ENCODE peak calls at places on chromosomes 11 and 22, in five cellular contexts. D is IMR-90, B is endodermal cell, T is H9, C is cardiac muscle cell. I is an unnamed sample. For H3K4me1, the result is how much of the 10 kb centered on the place peaks cover.

GRCh38 chr11:13143486-13144297 is 133.9 kb upstream of the BMAL1 start:
- DNase-seq in D (no peak), B (no peak), T (no peak), C (no peak), I (no peak)

GRCh38 chr11:132405728-132406127 is 1035.3 kb downstream of the NTM start:
- DNase-seq in D (no peak), B (peak), T (peak), C (no peak), I (no peak)

GRCh38 chr22:37378642-37379058 is 48.6 kb downstream of the ELFN2 start:
- DNase-seq in D (no peak), B (no peak), T (no peak), C (no peak), I (no peak)

GRCh38 chr11:93073026-93073425 is 103.6 kb downstream of the MTNR1B start:
- DNase-seq in D (no peak), B (peak), T (peak), C (no peak), I (no peak)

GRCh38 chr11:123072279-123072678 is 10.3 kb upstream of the HSPA8 start:
- DNase-seq in D (no peak), B (no peak), T (no peak), C (no peak), I (no peak)

GRCh38 chr11:78835646-78836045 is 261.0 kb upstream of the NARS2 start:
- DNase-seq in D (no peak), B (no peak), T (no peak), C (no peak), I (no peak)

GRCh38 chr11:36564376-36565032 is 3.3 kb upstream of the RAG1 start:
- DNase-seq in D (peak), B (peak), T (peak), C (peak), I (peak)

GRCh38 chr22:33116846-33117547 is 58.8 kb upstream of the SYN3 start:
- DNase-seq in D (no peak), B (no peak), T (no peak), C (no peak), I (no peak)

GRCh38 chr11:117950999-117951961 is 22.1 kb upstream of the TMPRSS13 start:
- DNase-seq in D (no peak), B (no peak), T (no peak), C (no peak), I (no peak)

GRCh38 chr11:93089474-93090102 is 108.2 kb downstream of the SLC36A4 start:
- DNase-seq in D (peak), B (peak), T (peak), C (peak), I (peak)

GRCh38 chr22:36433318-36434231 is 45.8 kb upstream of the MYH9 start:
- DNase-seq in D (no peak), B (peak), T (no peak), C (no peak), I (no peak)

GRCh38 chr11:122140535-122140934 is 24.5 kb upstream of the BLID start:
- DNase-seq in D (peak), B (no peak), T (no peak), C (peak), I (peak)

GRCh38 chr22:36366291-36366708 is 21.5 kb downstream of the MYH9 start:
- DNase-seq in D (peak), B (peak), T (no peak), C (no peak), I (peak)

GRCh38 chr11:130915556-130916237 is 582 bp downstream of the SNX19 start:
- DNase-seq in D (no peak), B (no peak), T (no peak), C (no peak), I (no peak)

GRCh38 chr11:87445002-87445401 is 407.3 kb downstream of the TMEM135 start:
- DNase-seq in D (peak), B (no peak), T (no peak), C (no peak), I (no peak)

GRCh38 chr22:33842421-33843094 is 77.7 kb downstream of the LARGE1 start:
- DNase-seq in D (no peak), B (no peak), T (no peak), C (no peak), I (no peak)

GRCh38 chr11:106761240-106761639 is 257.0 kb downstream of the GUCY1A2 start:
- DNase-seq in D (no peak), B (no peak), T (no peak), C (no peak), I (no peak)

GRCh38 chr22:33792837-33793236 is 127.4 kb downstream of the LARGE1 start:
- DNase-seq in D (no peak), B (no peak), T (no peak), C (no peak), I (peak)

GRCh38 chr11:9267680-9268079 is 2.5 kb upstream of the DENND5A start:
- DNase-seq in D (no peak), B (peak), T (no peak), C (no peak), I (no peak)

GRCh38 chr11:20163778-20164133 is 3.5 kb upstream of the DBX1 start:
- DNase-seq in D (no peak), B (no peak), T (no peak), C (no peak), I (no peak)

GRCh38 chr22:38309614-38310517 is 7.4 kb downstream of the CSNK1E start:
- DNase-seq in D (no peak), B (no peak), T (no peak), C (no peak), I (peak)

GRCh38 chr22:43826142-43827093 is 14.3 kb upstream of the EFCAB6 start:
- DNase-seq in D (peak), B (peak), T (peak), C (peak), I (peak)
- H3K4me1 ChIP-seq in D (under half), B (under half), T (under half), C (under half), I (under half)

DNA sequence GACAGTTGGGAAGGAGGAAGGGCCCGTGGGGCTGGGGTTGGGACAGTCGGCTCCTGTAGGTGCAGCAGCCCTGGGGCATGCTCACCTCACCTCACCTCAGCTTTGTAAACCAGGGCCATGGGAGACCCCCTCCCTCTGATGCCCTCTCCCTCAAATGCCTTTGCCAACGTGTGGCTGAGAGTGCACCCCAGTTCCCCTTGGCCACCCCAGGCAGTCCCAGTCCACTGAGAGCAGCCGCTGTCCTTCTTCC is 4.2 kb upstream of the NEAT1 start:
- DNase-seq in D (no peak), B (no peak), T (no peak), C (no peak), I (peak)
- H3K4me1 ChIP-seq in D (under half), B (under half), T (under half), C (half or more), I (under half)

GRCh38 chr11:124863826-124864165 is 1.4 kb upstream of the ROBO3 start:
- DNase-seq in D (no peak), B (peak), T (no peak), C (no peak), I (no peak)

GRCh38 chr11:124865902-124866851 is 945 bp downstream of the ROBO3 start:
- DNase-seq in D (peak), B (peak), T (peak), C (peak), I (peak)

GRCh38 chr11:124865181-124865901 is at the start of gene ROBO3:
- DNase-seq in D (no peak), B (peak), T (no peak), C (no peak), I (peak)

GRCh38 chr11:124864176-124864891 is 898 bp upstream of the ROBO3 start:
- DNase-seq in D (no peak), B (no peak), T (no peak), C (no peak), I (no peak)

GRCh38 chr11:124864892-124865180 is 396 bp upstream of the ROBO3 start:
- DNase-seq in D (no peak), B (no peak), T (no peak), C (no peak), I (no peak)
- H3K4me1 ChIP-seq in D (under half), B (under half), T (under half), C (under half), I (under half)

DNA sequence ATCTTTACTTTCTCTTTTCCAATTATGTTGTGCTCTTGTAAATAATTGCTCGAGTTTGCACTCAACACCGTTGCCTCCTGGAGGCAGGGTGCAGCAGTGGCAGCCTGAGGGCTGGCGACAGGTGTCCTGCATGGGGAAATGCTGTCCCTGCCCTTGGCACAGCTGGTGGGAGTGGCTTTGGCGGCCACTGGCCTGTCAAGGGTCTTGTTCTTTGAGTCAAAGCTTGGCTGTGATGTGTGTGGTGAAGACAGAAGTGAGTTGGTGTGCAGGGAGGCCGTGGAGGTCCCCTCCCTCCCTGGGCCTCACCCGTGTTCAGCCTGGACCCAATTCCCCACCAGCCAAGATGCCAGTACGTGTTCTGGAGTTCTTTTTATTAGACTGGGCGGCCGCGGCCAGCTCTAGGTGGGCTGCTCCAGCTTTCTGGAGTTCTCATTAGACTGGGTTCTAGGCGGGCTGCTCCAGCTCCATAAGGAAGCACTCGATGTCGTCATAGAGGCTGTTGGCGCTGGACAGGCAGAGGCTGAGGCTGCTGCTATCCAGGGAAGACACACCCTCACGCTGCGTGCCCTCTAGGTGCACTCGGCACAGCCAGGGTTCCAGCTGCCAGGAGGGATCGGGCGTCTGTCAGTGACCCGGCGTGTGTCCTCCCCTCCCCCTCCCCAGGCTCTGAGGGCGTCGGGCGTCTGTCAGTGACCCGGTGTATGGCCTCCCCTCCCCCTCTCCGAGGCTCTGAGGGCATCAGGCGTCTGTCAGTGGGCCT is 3.4 kb downstream of the IRF7 start:
- DNase-seq in D (peak), B (peak), T (peak), C (no peak), I (peak)
- H3K4me1 ChIP-seq in D (under half), B (under half), T (under half), C (under half), I (under half)

GRCh38 chr11:75145196-75145971 is 5.5 kb upstream of the SLCO2B1 start:
- DNase-seq in D (no peak), B (no peak), T (no peak), C (no peak), I (no peak)
- H3K4me1 ChIP-seq in D (under half), B (under half), T (under half), C (under half), I (under half)

DNA sequence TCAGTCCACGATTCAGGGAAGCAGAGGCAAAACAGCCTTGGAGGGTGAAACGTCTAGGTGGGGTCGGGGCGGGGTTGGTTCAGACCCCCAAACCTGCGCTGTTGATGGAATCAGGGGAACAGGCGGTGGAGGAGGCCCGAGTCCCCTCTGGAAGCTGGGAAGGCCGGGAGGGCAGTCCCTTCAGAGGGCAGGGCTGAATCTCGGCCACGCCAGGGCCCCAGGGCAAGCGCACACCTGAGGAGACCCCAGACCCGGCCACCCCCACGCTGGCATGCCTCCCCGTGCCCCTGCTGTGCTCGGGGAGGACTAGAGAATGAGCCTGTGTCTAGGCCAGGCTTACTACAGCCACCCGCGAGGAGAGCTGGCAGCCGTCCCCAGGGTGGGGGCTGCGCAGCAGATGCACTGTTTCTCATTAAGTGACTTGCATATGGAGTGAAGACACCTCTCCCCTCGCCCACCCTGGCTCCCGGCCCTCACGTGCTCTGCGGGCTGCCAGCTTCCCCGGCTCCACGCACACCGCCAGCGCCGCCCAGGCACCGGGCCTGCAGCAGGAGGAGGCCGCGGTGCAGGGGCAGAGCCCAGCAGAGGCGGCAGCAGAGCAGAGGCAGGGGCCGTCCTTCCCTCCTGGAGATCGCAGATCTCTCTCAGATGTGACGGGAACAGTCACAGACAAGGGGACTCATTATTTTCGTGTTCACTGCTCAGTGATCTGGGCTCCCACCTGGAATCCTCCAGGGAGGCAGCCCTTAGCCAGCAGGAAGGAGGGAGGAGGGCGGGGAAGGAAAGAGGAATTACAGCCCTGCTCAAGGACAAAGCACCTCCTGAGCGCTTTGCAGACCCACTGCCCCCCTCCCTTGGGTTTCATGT is 47.1 kb upstream of the OPCML start:
- DNase-seq in D (no peak), B (peak), T (peak), C (no peak), I (no peak)
- H3K4me1 ChIP-seq in D (under half), B (under half), T (under half), C (under half), I (under half)

DNA sequence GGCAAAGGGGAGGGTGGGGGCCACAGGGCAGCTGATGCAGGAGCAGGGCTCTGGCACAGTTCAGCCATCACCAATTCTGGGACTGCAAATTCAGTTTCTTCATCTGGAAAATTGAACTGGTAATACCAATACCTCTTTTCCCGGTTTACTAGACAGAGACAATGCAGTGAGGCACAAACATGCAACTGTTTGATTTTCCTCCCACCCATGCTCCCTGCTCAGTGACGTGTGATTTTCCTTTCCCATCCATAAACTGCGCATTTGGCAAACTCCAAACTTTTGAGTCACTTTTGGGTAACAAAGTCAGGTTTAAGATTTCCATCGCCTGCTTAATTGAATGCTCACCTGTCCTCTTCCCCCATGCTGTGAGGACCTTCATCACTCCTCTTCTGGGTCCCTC is 23.2 kb downstream of the P2RY2 start:
- DNase-seq in D (no peak), B (no peak), T (no peak), C (no peak), I (no peak)
- H3K4me1 ChIP-seq in D (under half), B (under half), T (under half), C (under half), I (under half)

GRCh38 chr22:24404561-24405275 is 22.7 kb upstream of the ADORA2A start:
- DNase-seq in D (no peak), B (peak), T (no peak), C (no peak), I (no peak)
- H3K4me1 ChIP-seq in D (under half), B (under half), T (under half), C (under half), I (under half)

DNA sequence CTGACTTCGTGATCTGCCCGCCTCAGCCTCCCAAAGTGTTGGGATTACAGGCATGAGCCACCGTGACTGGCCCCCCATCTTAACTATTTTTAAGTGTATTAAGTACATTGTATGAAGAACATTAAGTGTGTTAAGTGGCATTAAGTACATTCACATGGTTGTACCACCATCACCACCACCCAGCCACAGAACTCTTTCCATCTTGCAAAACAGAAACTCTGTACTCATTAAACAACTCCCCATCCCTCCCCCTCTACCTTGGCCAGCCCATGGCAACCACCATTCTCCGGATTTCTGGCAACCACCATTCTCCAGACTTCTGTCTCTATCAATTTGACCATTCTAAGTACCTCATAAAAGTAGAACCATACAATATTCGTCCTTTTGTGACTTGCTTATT is 17.8 kb upstream of the PEX26 start:
- DNase-seq in D (no peak), B (no peak), T (no peak), C (no peak), I (no peak)
- H3K4me1 ChIP-seq in D (under half), B (under half), T (under half), C (under half), I (under half)

GRCh38 chr11:65592840-65593517 is 2.6 kb downstream of the KCNK7 start:
- DNase-seq in D (no peak), B (peak), T (no peak), C (no peak), I (no peak)
- H3K4me1 ChIP-seq in D (under half), B (under half), T (under half), C (under half), I (under half)

I was measured in mesenchymal stem cell.